ENCODE peak calls at places on chromosomes 7 and 10, in eight cellular contexts. One of them, this sample, is unnamed.

GRCh38 chr7:43659549-43659896 is 69.8 kb downstream of the COA1 start:
- DNase-seq in stomach: no peak
- DNase-seq in A549: no peak
- DNase-seq in kidney: no peak
- DNase-seq in CD8-positive, alpha-beta memory T cell: no peak
- DNase-seq in neuronal stem cell: no peak
- DNase-seq in MM.1S: no peak
- DNase-seq in colonic mucosa: no peak
- DNase-seq in this sample: no peak

GRCh38 chr7:4633012-4633411 is 49.1 kb upstream of the FOXK1 start:
- DNase-seq in CD8-positive, alpha-beta memory T cell: no peak
- DNase-seq in MM.1S: no peak
- DNase-seq in stomach: no peak
- DNase-seq in A549: peak; percentile 55
- DNase-seq in kidney: peak; percentile 22
- DNase-seq in colonic mucosa: no peak
- DNase-seq in neuronal stem cell: no peak
- DNase-seq in this sample: no peak

GRCh38 chr10:5165738-5166137 is 19.2 kb downstream of the AKR1C8 start:
- DNase-seq in CD8-positive, alpha-beta memory T cell: no peak
- DNase-seq in colonic mucosa: no peak
- DNase-seq in neuronal stem cell: no peak
- DNase-seq in MM.1S: no peak
- DNase-seq in A549: no peak
- DNase-seq in stomach: no peak
- DNase-seq in kidney: no peak
- DNase-seq in this sample: no peak

GRCh38 chr10:61992683-61993629 is 91.5 kb downstream of the ARID5B start:
- DNase-seq in neuronal stem cell: no peak
- DNase-seq in kidney: no peak
- DNase-seq in MM.1S: no peak
- DNase-seq in A549: no peak
- DNase-seq in colonic mucosa: peak; percentile 62
- DNase-seq in CD8-positive, alpha-beta memory T cell: peak; percentile 76
- DNase-seq in stomach: peak; percentile 52
- DNase-seq in this sample: peak; percentile 74

GRCh38 chr7:107924841-107925490 is 34.0 kb downstream of the DLD start:
- DNase-seq in colonic mucosa: no peak
- DNase-seq in neuronal stem cell: no peak
- DNase-seq in A549: no peak
- DNase-seq in MM.1S: peak; percentile 46
- DNase-seq in CD8-positive, alpha-beta memory T cell: no peak
- DNase-seq in kidney: no peak
- DNase-seq in stomach: no peak
- DNase-seq in this sample: peak; percentile 5

GRCh38 chr7:138712652-138713051 is 11.5 kb upstream of the SVOPL start:
- DNase-seq in colonic mucosa: no peak
- DNase-seq in stomach: no peak
- DNase-seq in A549: no peak
- DNase-seq in kidney: no peak
- DNase-seq in neuronal stem cell: no peak
- DNase-seq in CD8-positive, alpha-beta memory T cell: no peak
- DNase-seq in MM.1S: no peak
- DNase-seq in this sample: no peak

GRCh38 chr10:125656523-125656922 is 26.4 kb downstream of the TEX36 start:
- DNase-seq in CD8-positive, alpha-beta memory T cell: no peak
- DNase-seq in MM.1S: no peak
- DNase-seq in colonic mucosa: no peak
- DNase-seq in stomach: no peak
- DNase-seq in neuronal stem cell: no peak
- DNase-seq in A549: no peak
- DNase-seq in kidney: no peak
- DNase-seq in this sample: no peak

GRCh38 chr10:110648743-110649651 is 4.9 kb downstream of the RBM20 start:
- DNase-seq in A549: no peak
- DNase-seq in colonic mucosa: no peak
- DNase-seq in neuronal stem cell: no peak
- DNase-seq in MM.1S: no peak
- DNase-seq in kidney: no peak
- DNase-seq in CD8-positive, alpha-beta memory T cell: no peak
- DNase-seq in stomach: no peak
- DNase-seq in this sample: no peak

GRCh38 chr10:69802424-69803161 is 887 bp downstream of the COL13A1 start:
- DNase-seq in colonic mucosa: peak; percentile 31
- DNase-seq in CD8-positive, alpha-beta memory T cell: no peak
- DNase-seq in stomach: no peak
- DNase-seq in A549: no peak
- DNase-seq in MM.1S: no peak
- DNase-seq in neuronal stem cell: peak; percentile 57
- DNase-seq in kidney: peak; percentile 76
- DNase-seq in this sample: no peak

GRCh38 chr10:35495521-35496238 is 109.5 kb upstream of the GJD4 start:
- DNase-seq in MM.1S: no peak
- DNase-seq in neuronal stem cell: no peak
- DNase-seq in CD8-positive, alpha-beta memory T cell: no peak
- DNase-seq in colonic mucosa: no peak
- DNase-seq in stomach: no peak
- DNase-seq in kidney: no peak
- DNase-seq in A549: no peak
- DNase-seq in this sample: no peak

GRCh38 chr10:69870591-69870990 is 68.9 kb downstream of the COL13A1 start:
- DNase-seq in stomach: no peak
- DNase-seq in MM.1S: no peak
- DNase-seq in neuronal stem cell: no peak
- DNase-seq in A549: no peak
- DNase-seq in CD8-positive, alpha-beta memory T cell: no peak
- DNase-seq in colonic mucosa: no peak
- DNase-seq in kidney: no peak
- DNase-seq in this sample: no peak

GRCh38 chr10:14653271-14654161 is 121.2 kb downstream of the FAM107B start:
- DNase-seq in A549: peak; percentile 86
- DNase-seq in kidney: no peak
- DNase-seq in MM.1S: no peak
- DNase-seq in CD8-positive, alpha-beta memory T cell: no peak
- DNase-seq in colonic mucosa: peak; percentile 22
- DNase-seq in neuronal stem cell: peak; percentile 78
- DNase-seq in stomach: peak; percentile 80
- DNase-seq in this sample: peak; percentile 18
- H3K4me3 ChIP-seq in A549: no peak overlapping the region
- H3K4me3 ChIP-seq in kidney: peak overlapping the region; percentile 21
- H3K4me3 ChIP-seq in MM.1S: no peak overlapping the region
- H3K4me3 ChIP-seq in CD8-positive, alpha-beta memory T cell: no peak overlapping the region
- H3K4me3 ChIP-seq in colonic mucosa: no peak overlapping the region
- H3K4me3 ChIP-seq in neuronal stem cell: no peak overlapping the region
- H3K4me3 ChIP-seq in stomach: no peak overlapping the region
- H3K4me3 ChIP-seq in this sample: no peak overlapping the region

DNA sequence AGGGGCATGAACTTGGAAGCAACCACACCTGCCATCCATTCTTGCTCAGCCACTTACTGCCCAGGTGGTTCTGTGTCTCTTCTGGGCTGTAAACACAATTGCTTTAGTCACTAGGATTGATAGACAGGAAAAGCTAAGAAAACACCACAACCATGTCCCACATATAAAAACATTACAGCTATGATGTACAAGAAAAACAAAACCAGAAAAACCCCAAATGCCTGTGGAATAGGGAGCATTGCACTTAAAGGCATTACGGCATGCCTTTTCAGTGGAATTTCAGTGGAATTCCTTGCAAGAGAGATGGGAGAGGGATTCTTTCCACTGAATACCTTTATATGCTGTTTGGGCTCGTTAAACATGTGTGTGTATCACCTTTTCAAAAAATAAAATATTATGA is 44.2 kb upstream of the GPR26 start:
- DNase-seq in stomach: no peak
- DNase-seq in colonic mucosa: no peak
- DNase-seq in A549: no peak
- DNase-seq in neuronal stem cell: no peak
- DNase-seq in CD8-positive, alpha-beta memory T cell: no peak
- DNase-seq in kidney: no peak
- DNase-seq in MM.1S: no peak
- DNase-seq in this sample: no peak
- H3K9me3 ChIP-seq in stomach: no peaks in the 10 kb centered on the region
- H3K9me3 ChIP-seq in colonic mucosa: no peaks in the 10 kb centered on the region
- H3K9me3 ChIP-seq in A549: no peaks in the 10 kb centered on the region
- H3K9me3 ChIP-seq in neuronal stem cell: no peaks in the 10 kb centered on the region
- H3K9me3 ChIP-seq in CD8-positive, alpha-beta memory T cell: no peaks in the 10 kb centered on the region
- H3K9me3 ChIP-seq in kidney: no peaks in the 10 kb centered on the region
- H3K9me3 ChIP-seq in MM.1S: no peaks in the 10 kb centered on the region
- H3K9me3 ChIP-seq in this sample: no peaks in the 10 kb centered on the region

DNA sequence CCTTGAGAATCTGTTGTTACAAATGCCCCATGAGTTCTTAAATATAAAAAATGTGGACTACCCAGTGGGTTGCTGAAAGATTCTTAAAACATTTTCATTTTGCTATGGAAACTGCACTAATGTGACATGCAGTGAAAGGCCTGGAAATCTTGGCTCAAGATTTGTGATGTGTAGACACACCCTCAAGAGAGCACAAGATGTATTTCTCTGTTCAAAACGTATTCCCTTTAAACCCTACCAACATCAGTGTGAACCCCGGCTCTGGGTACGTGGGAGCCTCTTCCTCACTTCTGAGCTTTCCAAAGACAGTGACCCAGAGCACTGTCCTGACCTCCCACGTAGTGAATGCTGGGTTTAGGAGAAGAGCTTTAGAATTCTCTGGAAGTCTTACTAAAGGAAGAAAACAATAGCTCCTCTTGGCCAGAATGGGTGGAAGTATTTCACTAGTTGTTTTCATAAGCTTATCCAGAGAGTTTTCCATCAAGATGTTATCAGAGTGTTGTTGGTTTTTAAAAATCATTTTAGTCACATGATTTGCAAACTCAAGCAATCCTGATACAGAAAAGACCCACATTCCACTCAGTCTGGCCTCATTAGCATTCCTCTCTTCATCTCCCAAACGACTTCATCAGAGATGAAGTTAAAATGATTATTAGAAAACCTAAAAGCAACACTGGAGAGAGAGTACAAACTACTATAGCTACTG is 81.5 kb upstream of the AFAP1L2 start:
- DNase-seq in colonic mucosa: no peak
- DNase-seq in A549: no peak
- DNase-seq in stomach: no peak
- DNase-seq in kidney: no peak
- DNase-seq in MM.1S: no peak
- DNase-seq in CD8-positive, alpha-beta memory T cell: no peak
- DNase-seq in neuronal stem cell: no peak
- DNase-seq in this sample: no peak
- H3K4me1 ChIP-seq in colonic mucosa: no peaks in the 10 kb centered on the region
- H3K4me1 ChIP-seq in A549: peaks cover 10% of the 10 kb centered on the region
- H3K4me1 ChIP-seq in stomach: peaks cover 14% of the 10 kb centered on the region
- H3K4me1 ChIP-seq in kidney: no peaks in the 10 kb centered on the region
- H3K4me1 ChIP-seq in MM.1S: peaks cover 9% of the 10 kb centered on the region
- H3K4me1 ChIP-seq in CD8-positive, alpha-beta memory T cell: peaks cover 12% of the 10 kb centered on the region
- H3K4me1 ChIP-seq in neuronal stem cell: peaks cover 16% of the 10 kb centered on the region
- H3K4me1 ChIP-seq in this sample: no peaks in the 10 kb centered on the region

DNA sequence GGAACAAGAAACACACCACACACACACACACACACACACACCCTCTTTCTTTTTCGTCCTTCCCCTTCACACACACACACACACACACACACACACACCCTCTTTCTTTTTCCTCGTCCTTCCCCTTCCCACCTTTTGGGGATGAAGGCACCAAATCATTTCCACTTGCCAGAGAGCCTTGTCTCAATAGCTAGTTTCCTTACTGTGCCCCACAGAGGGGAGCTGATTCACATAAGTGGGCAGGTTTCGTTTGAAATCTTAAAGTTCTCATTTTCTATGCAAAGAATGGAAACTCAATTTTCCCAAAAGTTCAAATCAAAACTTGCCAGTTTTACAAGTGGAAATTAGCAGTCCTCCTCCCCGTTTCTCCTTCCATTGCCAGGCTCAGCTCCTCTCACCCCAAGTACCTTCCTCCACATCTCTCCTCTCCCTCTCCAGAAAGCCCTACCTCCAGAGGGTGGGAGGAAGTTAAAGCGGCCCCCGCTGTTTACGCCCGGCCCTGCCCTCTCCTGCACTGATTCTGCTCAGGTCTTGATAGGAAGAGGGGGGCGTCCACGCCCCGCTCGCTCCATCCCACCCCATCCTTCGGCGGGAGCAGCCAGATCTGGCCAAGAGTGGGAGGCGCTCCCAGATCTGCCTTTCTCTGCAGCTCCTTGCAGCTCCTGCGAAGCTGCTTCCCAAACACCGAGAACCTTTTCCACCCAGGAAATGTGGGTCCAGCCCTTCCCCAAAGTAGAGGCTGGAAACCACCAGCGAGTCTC is 1.3 kb downstream of the CTTNBP2 start:
- DNase-seq in MM.1S: no peak
- DNase-seq in kidney: peak; percentile 83
- DNase-seq in stomach: no peak
- DNase-seq in colonic mucosa: peak; percentile 27
- DNase-seq in neuronal stem cell: peak; percentile 47
- DNase-seq in CD8-positive, alpha-beta memory T cell: no peak
- DNase-seq in A549: no peak
- DNase-seq in this sample: no peak
- H3K4me3 ChIP-seq in MM.1S: no peak overlapping the region
- H3K4me3 ChIP-seq in kidney: peak overlapping the region; percentile 77
- H3K4me3 ChIP-seq in stomach: peak overlapping the region; percentile 63
- H3K4me3 ChIP-seq in colonic mucosa: peak overlapping the region; percentile 19
- H3K4me3 ChIP-seq in neuronal stem cell: peak overlapping the region; percentile 85
- H3K4me3 ChIP-seq in CD8-positive, alpha-beta memory T cell: no peak overlapping the region
- H3K4me3 ChIP-seq in A549: peak overlapping the region; percentile 56
- H3K4me3 ChIP-seq in this sample: no peak overlapping the region